ENCODE peak calls at places on chromosomes 7 and 10, in five cellular contexts. E is A549; D is CD4-positive, CD25-positive, alpha-beta regulatory T cell; V is ovary; X is endothelial cell of umbilical vein. Q is an unnamed sample. For H3K4me1, the result is how much of the 10 kb centered on the place peaks cover.

GRCh38 chr10:7797582-7797981 is 9.6 kb downstream of the ATP5F1C start:
- DNase-seq in E (peak), V (peak), X (peak), D (no peak), Q (no peak)

GRCh38 chr10:29957887-29958330 is 101.5 kb downstream of the JCAD start:
- DNase-seq in V (peak), X (no peak), E (no peak), D (no peak), Q (peak)

GRCh38 chr10:11272915-11273389 is 255.3 kb downstream of the CELF2 start:
- DNase-seq in D (no peak), X (no peak), V (no peak), E (no peak), Q (no peak)

GRCh38 chr7:98209166-98209920 is 1.9 kb upstream of the BHLHA15 start:
- DNase-seq in X (no peak), V (no peak), E (no peak), D (no peak), Q (no peak)

GRCh38 chr7:2732959-2733584 is 45.1 kb downstream of the AMZ1 start:
- DNase-seq in E (no peak), D (no peak), X (peak), V (peak), Q (peak)

GRCh38 chr7:43669286-43670081 is 59.8 kb downstream of the COA1 start:
- DNase-seq in V (no peak), X (peak), E (peak), D (peak), Q (no peak)

GRCh38 chr10:131035779-131036178 is 275.7 kb downstream of the TCERG1L start:
- DNase-seq in V (no peak), E (no peak), X (no peak), D (no peak), Q (no peak)

GRCh38 chr7:68321076-68321639 is 1277.1 kb upstream of the AUTS2 start:
- DNase-seq in V (peak), X (no peak), E (peak), D (no peak), Q (no peak)

GRCh38 chr7:127474457-127474856 is 81.9 kb upstream of the ZNF800 start:
- DNase-seq in V (no peak), D (no peak), X (no peak), E (no peak), Q (no peak)

GRCh38 chr7:103951311-103951710 is 38.1 kb downstream of the RELN start:
- DNase-seq in X (no peak), D (no peak), E (no peak), V (no peak), Q (no peak)

GRCh38 chr10:124917939-124918830 is 23.7 kb upstream of the ZRANB1 start:
- DNase-seq in X (peak), D (no peak), V (no peak), E (no peak), Q (no peak)

GRCh38 chr10:95472304-95473088 is 88.7 kb downstream of the SORBS1 start:
- DNase-seq in X (no peak), D (no peak), E (no peak), V (no peak), Q (no peak)
- H3K4me1 ChIP-seq in X (under half), D (under half), E (under half), V (under half), Q (half or more)

GRCh38 chr7:151060416-151061234 is 1.2 kb downstream of the SLC4A2 start:
- DNase-seq in E (peak), V (peak), D (no peak), X (peak), Q (no peak)

GRCh38 chr7:151057989-151058765 is 480 bp upstream of the CDK5 start:
- DNase-seq in D (peak), V (peak), X (peak), E (peak), Q (peak)

GRCh38 chr7:151060113-151060415 is 675 bp downstream of the SLC4A2 start:
- DNase-seq in D (no peak), V (no peak), E (no peak), X (no peak), Q (no peak)

GRCh38 chr7:151058766-151059361 is 525 bp upstream of the SLC4A2 start:
- DNase-seq in E (peak), D (peak), X (peak), V (no peak), Q (no peak)

DNA sequence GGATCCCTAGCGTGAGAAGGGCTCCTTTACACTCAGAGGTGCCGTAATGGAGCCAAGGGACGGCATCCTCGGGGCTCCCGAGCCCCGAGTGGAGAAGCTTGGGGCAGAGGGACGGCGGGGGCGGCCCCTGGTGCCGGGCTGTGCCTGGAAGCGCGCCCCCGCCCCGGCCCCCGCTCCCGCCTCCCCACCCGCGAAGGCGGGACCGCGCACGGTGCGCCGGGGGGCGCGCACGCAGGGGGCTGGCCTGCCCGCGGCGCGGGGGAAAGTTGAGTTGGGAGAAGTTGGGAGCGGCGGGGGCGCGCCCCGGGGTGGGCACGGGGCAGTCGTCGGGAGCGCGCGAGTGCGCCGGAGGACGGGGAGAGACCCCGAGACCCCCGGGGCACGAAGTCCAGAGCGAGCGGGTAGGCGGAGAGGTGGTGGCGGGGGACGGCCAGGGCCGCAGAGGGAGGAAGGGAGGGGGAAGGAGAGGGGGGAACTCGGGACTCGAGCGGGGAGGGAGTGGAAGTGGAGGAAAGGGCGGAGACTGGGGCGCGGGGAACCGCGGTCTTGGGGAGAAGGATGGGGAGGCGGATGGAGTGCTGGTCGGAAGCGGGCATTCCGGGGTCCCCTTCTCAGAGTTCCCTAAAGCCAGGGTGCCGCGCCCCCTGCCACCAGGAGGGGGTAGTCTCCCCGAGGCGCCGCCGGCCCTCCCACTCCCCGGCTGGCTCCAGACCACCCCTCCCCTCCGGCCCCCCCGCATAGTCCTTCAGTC is at the start of gene SLC4A2:
- DNase-seq in V (peak), D (peak), E (peak), X (peak), Q (peak)
- H3K4me1 ChIP-seq in V (under half), D (under half), E (under half), X (under half), Q (half or more)

DNA sequence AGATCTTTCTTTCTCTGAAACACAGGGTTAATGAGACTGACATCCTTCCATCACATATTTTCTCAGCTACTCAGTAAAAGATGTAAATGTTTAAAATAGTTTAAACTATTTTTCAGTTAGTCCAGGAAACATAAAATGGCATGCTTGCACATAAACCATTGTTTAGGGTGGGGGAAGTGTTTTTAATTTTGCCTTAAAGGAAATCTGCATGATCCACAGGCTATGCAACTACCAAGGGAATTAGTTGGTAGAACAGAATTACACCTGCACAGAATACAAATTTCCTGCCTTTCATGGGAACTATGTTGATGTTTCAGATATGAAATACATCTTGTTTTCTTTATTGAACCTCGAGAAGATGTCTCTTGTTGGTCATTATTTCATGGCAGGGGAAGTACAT is 10.6 kb downstream of the CAV1 start:
- DNase-seq in E (no peak), X (peak), D (no peak), V (no peak), Q (no peak)
- H3K4me1 ChIP-seq in E (half or more), X (under half), D (under half), V (under half), Q (under half)

GRCh38 chr10:117684211-117684610 is 141.7 kb downstream of the EMX2 start:
- DNase-seq in X (no peak), E (no peak), D (no peak), V (no peak), Q (no peak)
- H3K4me1 ChIP-seq in X (under half), E (under half), D (under half), V (under half), Q (under half)

DNA sequence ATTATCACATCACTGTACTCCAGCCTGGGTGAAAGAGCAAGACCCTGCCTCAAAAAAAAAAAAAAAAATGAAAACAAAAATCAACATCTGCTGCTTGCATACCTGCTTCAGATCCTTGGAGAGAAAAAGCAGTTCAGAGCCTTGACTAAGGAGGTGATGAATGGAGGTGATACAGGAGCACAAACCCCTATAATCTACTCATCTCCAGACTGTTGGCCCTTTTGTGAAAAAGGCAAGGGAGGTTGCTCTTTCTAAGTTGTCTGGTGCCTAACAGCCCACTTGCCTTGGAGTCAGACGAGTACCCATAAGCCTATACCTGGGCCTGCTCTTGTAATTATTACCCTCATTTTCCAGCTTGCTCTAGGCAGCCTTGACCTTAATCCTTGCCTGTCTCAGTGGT is 1.4 kb downstream of the SFXN2 start:
- DNase-seq in D (no peak), X (no peak), V (no peak), E (no peak), Q (no peak)
- H3K4me1 ChIP-seq in D (under half), X (under half), V (under half), E (under half), Q (under half)

GRCh38 chr10:6175329-6176055 is 27.2 kb upstream of the PFKFB3 start:
- DNase-seq in X (no peak), E (no peak), V (no peak), D (no peak), Q (no peak)
- H3K4me1 ChIP-seq in X (under half), E (under half), V (half or more), D (under half), Q (half or more)